ENCODE peak calls at places on chromosome 14, in nine cellular contexts. Q, V, T, Z, Y, N, L, U and I are unnamed samples.
A peak's percentile ranks its signal among the peaks of the same experiment; 100 is the strongest.

GRCh38 chr14:22977434-22977683 is 5.0 kb downstream of the AJUBA start:
- DNase-seq in Q (no peak), V (no peak), T (no peak), Z (no peak), Y (no peak), N (no peak), L (no peak), U (no peak), I (no peak)

GRCh38 chr14:69994002-69994401 is 114.8 kb downstream of the SMOC1 start:
- DNase-seq in Q (no peak), V (no peak), T (no peak), Z (peak; percentile 7), Y (no peak), N (no peak), L (no peak), U (no peak), I (no peak)

GRCh38 chr14:81589381-81590065 is 55.9 kb upstream of the SEL1L start:
- DNase-seq in Q (no peak), V (no peak), T (no peak), Z (no peak), Y (no peak), N (no peak), L (no peak), U (no peak), I (no peak)

GRCh38 chr14:46344327-46344937 is 307.1 kb downstream of the RPL10L start:
- DNase-seq in Q (peak; percentile 3), V (no peak), T (no peak), Z (peak; percentile 60), Y (no peak), N (no peak), L (peak; percentile 3), U (no peak), I (peak; percentile 2)

GRCh38 chr14:30283822-30284446 is 275.0 kb upstream of the G2E3 start:
- DNase-seq in Q (peak; percentile 68), V (no peak), T (no peak), Z (peak; percentile 60), Y (no peak), N (no peak), L (peak; percentile 19), U (no peak), I (peak; percentile 65)

GRCh38 chr14:91338369-91338768 is 79.3 kb downstream of the CCDC88C start:
- DNase-seq in Q (no peak), V (no peak), T (no peak), Z (no peak), Y (no peak), N (no peak), L (no peak), U (no peak), I (peak; percentile 51)

GRCh38 chr14:50347521-50347920 is 35.4 kb downstream of the DMAC2L start:
- DNase-seq in Q (peak; percentile 66), V (peak; percentile 76), T (no peak), Z (peak; percentile 43), Y (no peak), N (no peak), L (no peak), U (no peak), I (peak; percentile 81)

GRCh38 chr14:33454022-33454645 is 496.7 kb downstream of the EGLN3 start:
- DNase-seq in Q (peak; percentile 17), V (no peak), T (no peak), Z (no peak), Y (no peak), N (no peak), L (no peak), U (no peak), I (peak; percentile 3)

GRCh38 chr14:55389330-55389729 is 22.3 kb downstream of the ATG14 start:
- DNase-seq in Q (peak; percentile 88), V (no peak), T (no peak), Z (no peak), Y (peak; percentile 84), N (no peak), L (no peak), U (no peak), I (peak; percentile 34)

GRCh38 chr14:60561845-60562746 is 53.1 kb downstream of the SIX6 start:
- DNase-seq in Q (peak; percentile 84), V (peak; percentile 59), T (no peak), Z (peak; percentile 59), Y (no peak), N (no peak), L (peak; percentile 81), U (no peak), I (peak; percentile 79)

GRCh38 chr14:80787876-80788275 is 153.7 kb downstream of the CEP128 start:
- DNase-seq in Q (no peak), V (no peak), T (no peak), Z (no peak), Y (no peak), N (no peak), L (no peak), U (no peak), I (no peak)

GRCh38 chr14:105322791-105323556 is 8.4 kb downstream of the PACS2 start:
- DNase-seq in Q (no peak), V (no peak), T (no peak), Z (no peak), Y (no peak), N (no peak), L (no peak), U (no peak), I (no peak)

GRCh38 chr14:79274641-79275366 is 936.5 kb downstream of the DIO2 start:
- DNase-seq in Q (peak; percentile 12), V (no peak), T (no peak), Z (no peak), Y (no peak), N (no peak), L (no peak), U (no peak), I (peak; percentile 7)

GRCh38 chr14:98296895-98297294 is 975.1 kb downstream of the BCL11B start:
- DNase-seq in Q (no peak), V (no peak), T (no peak), Z (no peak), Y (no peak), N (no peak), L (no peak), U (no peak), I (no peak)

GRCh38 chr14:31270196-31270772 is 62.7 kb upstream of the HECTD1 start:
- DNase-seq in Q (no peak), V (no peak), T (no peak), Z (no peak), Y (no peak), N (no peak), L (no peak), U (no peak), I (no peak)

GRCh38 chr14:105149146-105149781 is 19.3 kb downstream of the JAG2 start:
- DNase-seq in Q (no peak), V (no peak), T (no peak), Z (no peak), Y (no peak), N (no peak), L (no peak), U (peak; percentile 65), I (no peak)

GRCh38 chr14:56195727-56196126 is 77.5 kb downstream of the PELI2 start:
- DNase-seq in Q (peak; percentile 57), V (no peak), T (no peak), Z (peak; percentile 31), Y (peak; percentile 44), N (no peak), L (no peak), U (peak; percentile 66), I (no peak)

DNA sequence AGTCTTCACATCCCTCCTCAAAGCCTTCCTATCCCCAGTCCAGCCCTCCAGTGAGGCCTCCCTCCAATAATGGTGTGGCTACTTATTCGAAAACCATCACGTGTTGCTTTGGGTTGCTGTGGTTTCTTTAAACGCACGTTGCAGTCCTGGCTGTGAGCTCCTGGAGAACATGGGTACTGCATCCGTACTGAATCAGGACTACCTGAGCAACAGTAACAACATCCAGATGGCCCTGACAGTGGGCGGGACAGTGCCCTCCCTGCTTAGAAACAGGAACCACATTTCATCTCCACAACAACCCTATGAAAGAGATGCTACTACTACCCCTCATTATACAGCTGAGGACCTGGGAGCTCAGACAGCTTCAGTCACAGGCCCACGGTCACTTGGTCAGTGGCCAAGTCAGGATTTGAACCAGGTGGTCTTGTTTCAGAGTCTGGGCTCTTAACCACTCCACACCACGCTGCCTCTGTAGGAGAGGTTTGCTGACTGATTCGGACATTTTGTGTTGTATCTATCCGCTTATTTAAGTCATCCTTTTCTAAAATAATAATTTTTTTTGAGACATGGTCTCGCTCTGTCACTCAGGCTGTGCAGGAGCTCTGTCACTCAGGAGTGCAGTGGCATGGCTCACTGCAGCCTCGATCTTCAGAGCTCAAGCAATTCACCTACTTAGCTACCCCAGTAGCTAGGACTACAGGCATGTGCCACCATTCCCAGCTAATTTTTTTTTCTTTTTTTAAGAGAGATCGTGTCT is 104.8 kb downstream of the DPF3 start:
- DNase-seq in Q (no peak), V (no peak), T (peak; percentile 40), Z (no peak), Y (no peak), N (no peak), L (no peak), U (no peak), I (no peak)
- TF ChIP-seq CTCF in Q (no peak), V (no peak), T (no peak), Z (no peak), Y (no peak), N (no peak), L (no peak), U (no peak), I (no peak)

DNA sequence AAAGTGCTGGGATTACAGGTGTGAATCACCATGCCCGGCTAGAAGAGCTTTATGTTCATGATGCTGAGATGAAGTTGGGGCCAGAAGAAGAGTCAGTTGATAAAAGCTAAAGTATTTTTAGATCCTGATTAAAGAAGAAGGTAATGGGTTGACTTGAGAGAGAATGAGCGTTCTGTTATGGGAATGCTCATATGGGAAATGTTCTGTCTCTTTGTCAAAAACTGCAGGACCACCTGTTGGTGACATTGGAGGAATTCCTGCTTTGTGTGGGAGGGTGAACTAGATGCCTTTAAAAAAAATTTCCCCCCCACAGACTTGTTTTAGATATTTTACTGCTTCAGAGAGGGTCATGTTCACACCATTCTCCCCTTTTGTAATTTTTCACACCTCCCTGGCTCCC is 6.7 kb downstream of the WDR20 start:
- DNase-seq in Q (no peak), V (no peak), T (no peak), Z (no peak), Y (no peak), N (no peak), L (no peak), U (no peak), I (no peak)
- H3K4me3 ChIP-seq in Q (no peak overlapping the region), V (no peak overlapping the region), T (no peak overlapping the region), Z (no peak overlapping the region), Y (no peak overlapping the region), N (no peak overlapping the region), L (no peak overlapping the region), U (no peak overlapping the region), I (no peak overlapping the region)

GRCh38 chr14:37198273-37198598 is 499 bp downstream of the MIPOL1 start:
- DNase-seq in Q (no peak), V (peak; percentile 32), T (no peak), Z (no peak), Y (no peak), N (no peak), L (no peak), U (no peak), I (no peak)
- TF ChIP-seq CTCF in Q (no peak), V (peak; percentile 21), T (no peak), Z (no peak), Y (no peak), N (no peak), L (no peak), U (no peak), I (no peak)

DNA sequence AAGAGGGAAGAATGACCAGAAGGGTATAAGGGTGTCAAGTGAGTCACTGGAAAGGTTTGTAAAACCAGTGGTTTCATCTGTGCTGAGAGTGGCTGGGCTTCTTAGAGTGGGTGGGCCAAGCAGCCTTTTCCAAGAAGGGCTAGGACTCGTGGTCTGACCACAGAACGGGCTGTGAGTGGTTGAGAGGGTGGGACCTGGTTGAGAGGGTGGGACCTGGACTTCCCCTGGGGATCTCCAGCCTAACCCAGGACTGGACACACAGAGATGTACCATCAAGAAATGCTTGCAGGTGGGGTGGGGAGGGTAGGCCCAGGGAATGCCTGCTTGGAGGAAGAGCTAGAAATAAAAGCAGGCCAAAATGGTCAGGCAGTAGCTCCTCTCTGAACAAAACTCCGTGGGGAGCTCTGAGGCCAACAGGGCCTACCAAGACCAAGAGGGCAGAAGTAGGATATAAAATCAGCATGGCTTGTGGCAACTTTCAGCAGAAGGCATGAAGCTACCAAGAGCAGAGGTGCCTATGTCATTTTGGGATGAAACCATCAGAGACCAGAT is 140.5 kb downstream of the FOXN3 start:
- DNase-seq in Q (peak; percentile 34), V (no peak), T (peak; percentile 43), Z (no peak), Y (peak; percentile 4), N (peak; percentile 64), L (no peak), U (no peak), I (no peak)
- H3K4me3 ChIP-seq in Q (no peak overlapping the region), V (no peak overlapping the region), T (no peak overlapping the region), Z (no peak overlapping the region), Y (no peak overlapping the region), N (no peak overlapping the region), L (no peak overlapping the region), U (no peak overlapping the region), I (no peak overlapping the region)